ENCODE peak calls at places on chromosome 6, in eight cellular contexts. One of them, this sample, is unnamed.

GRCh38 chr6:108446629-108447150 is 114.0 kb upstream of the FOXO3 start:
- DNase-seq in Calu3: no peak
- DNase-seq in RCC 7860: no peak
- DNase-seq in tibial artery: no peak
- DNase-seq in Daoy: no peak
- DNase-seq in stimulated activated CD8-positive, alpha-beta memory T cell treated with anti-CD3 and anti-CD28 coated beads, Interleukin-7, amount 100 ng/mL, for 24 hours: no peak
- DNase-seq in stimulated activated CD4-positive, alpha-beta T cell treated with anti-CD3 and anti-CD28 coated beads, Interleukin-4, amount 100 ng/mL, for 48 hours: no peak
- DNase-seq in fibroblast of mammary gland: no peak
- DNase-seq in this sample: peak; percentile 9

GRCh38 chr6:132400641-132401119 is 595 bp downstream of the MOXD1 start:
- DNase-seq in RCC 7860: no peak
- DNase-seq in stimulated activated CD8-positive, alpha-beta memory T cell treated with anti-CD3 and anti-CD28 coated beads, Interleukin-7, amount 100 ng/mL, for 24 hours: no peak
- DNase-seq in Calu3: peak; percentile 24
- DNase-seq in tibial artery: no peak
- DNase-seq in stimulated activated CD4-positive, alpha-beta T cell treated with anti-CD3 and anti-CD28 coated beads, Interleukin-4, amount 100 ng/mL, for 48 hours: no peak
- DNase-seq in fibroblast of mammary gland: no peak
- DNase-seq in Daoy: no peak
- DNase-seq in this sample: no peak

GRCh38 chr6:152471459-152472070 is 165.6 kb downstream of the SYNE1 start:
- DNase-seq in Daoy: no peak
- DNase-seq in stimulated activated CD8-positive, alpha-beta memory T cell treated with anti-CD3 and anti-CD28 coated beads, Interleukin-7, amount 100 ng/mL, for 24 hours: no peak
- DNase-seq in tibial artery: no peak
- DNase-seq in Calu3: no peak
- DNase-seq in RCC 7860: peak; percentile 73
- DNase-seq in stimulated activated CD4-positive, alpha-beta T cell treated with anti-CD3 and anti-CD28 coated beads, Interleukin-4, amount 100 ng/mL, for 48 hours: no peak
- DNase-seq in fibroblast of mammary gland: peak; percentile 26
- DNase-seq in this sample: no peak

GRCh38 chr6:169858293-169858934 is 107.0 kb downstream of the ERMARD start:
- DNase-seq in stimulated activated CD8-positive, alpha-beta memory T cell treated with anti-CD3 and anti-CD28 coated beads, Interleukin-7, amount 100 ng/mL, for 24 hours: no peak
- DNase-seq in fibroblast of mammary gland: no peak
- DNase-seq in Calu3: no peak
- DNase-seq in tibial artery: no peak
- DNase-seq in stimulated activated CD4-positive, alpha-beta T cell treated with anti-CD3 and anti-CD28 coated beads, Interleukin-4, amount 100 ng/mL, for 48 hours: no peak
- DNase-seq in RCC 7860: no peak
- DNase-seq in Daoy: no peak
- DNase-seq in this sample: no peak

GRCh38 chr6:111938710-111939109 is 65.5 kb upstream of the FYN start:
- DNase-seq in stimulated activated CD4-positive, alpha-beta T cell treated with anti-CD3 and anti-CD28 coated beads, Interleukin-4, amount 100 ng/mL, for 48 hours: no peak
- DNase-seq in stimulated activated CD8-positive, alpha-beta memory T cell treated with anti-CD3 and anti-CD28 coated beads, Interleukin-7, amount 100 ng/mL, for 24 hours: no peak
- DNase-seq in RCC 7860: peak; percentile 13
- DNase-seq in fibroblast of mammary gland: peak; percentile 91
- DNase-seq in Daoy: peak; percentile 79
- DNase-seq in tibial artery: no peak
- DNase-seq in Calu3: no peak
- DNase-seq in this sample: no peak

GRCh38 chr6:105545947-105546710 is 143.2 kb upstream of the PREP start:
- DNase-seq in stimulated activated CD4-positive, alpha-beta T cell treated with anti-CD3 and anti-CD28 coated beads, Interleukin-4, amount 100 ng/mL, for 48 hours: no peak
- DNase-seq in tibial artery: no peak
- DNase-seq in Daoy: no peak
- DNase-seq in RCC 7860: no peak
- DNase-seq in Calu3: no peak
- DNase-seq in fibroblast of mammary gland: peak; percentile 98
- DNase-seq in stimulated activated CD8-positive, alpha-beta memory T cell treated with anti-CD3 and anti-CD28 coated beads, Interleukin-7, amount 100 ng/mL, for 24 hours: no peak
- DNase-seq in this sample: peak; percentile 63

GRCh38 chr6:110618591-110619267 is 142.3 kb upstream of the SLC22A16 start:
- DNase-seq in stimulated activated CD4-positive, alpha-beta T cell treated with anti-CD3 and anti-CD28 coated beads, Interleukin-4, amount 100 ng/mL, for 48 hours: no peak
- DNase-seq in RCC 7860: no peak
- DNase-seq in stimulated activated CD8-positive, alpha-beta memory T cell treated with anti-CD3 and anti-CD28 coated beads, Interleukin-7, amount 100 ng/mL, for 24 hours: no peak
- DNase-seq in tibial artery: no peak
- DNase-seq in fibroblast of mammary gland: peak; percentile 23
- DNase-seq in Calu3: peak; percentile 19
- DNase-seq in Daoy: no peak
- DNase-seq in this sample: peak; percentile 17

GRCh38 chr6:159726196-159726917 is 949 bp upstream of the WTAP start:
- DNase-seq in Daoy: no peak
- DNase-seq in RCC 7860: no peak
- DNase-seq in fibroblast of mammary gland: peak; percentile 15
- DNase-seq in tibial artery: no peak
- DNase-seq in stimulated activated CD8-positive, alpha-beta memory T cell treated with anti-CD3 and anti-CD28 coated beads, Interleukin-7, amount 100 ng/mL, for 24 hours: no peak
- DNase-seq in stimulated activated CD4-positive, alpha-beta T cell treated with anti-CD3 and anti-CD28 coated beads, Interleukin-4, amount 100 ng/mL, for 48 hours: no peak
- DNase-seq in Calu3: no peak
- DNase-seq in this sample: no peak

GRCh38 chr6:26372308-26373144 is 7.5 kb downstream of the BTN3A2 start:
- DNase-seq in tibial artery: no peak
- DNase-seq in fibroblast of mammary gland: no peak
- DNase-seq in Calu3: no peak
- DNase-seq in stimulated activated CD4-positive, alpha-beta T cell treated with anti-CD3 and anti-CD28 coated beads, Interleukin-4, amount 100 ng/mL, for 48 hours: no peak
- DNase-seq in RCC 7860: no peak
- DNase-seq in Daoy: no peak
- DNase-seq in stimulated activated CD8-positive, alpha-beta memory T cell treated with anti-CD3 and anti-CD28 coated beads, Interleukin-7, amount 100 ng/mL, for 24 hours: no peak
- DNase-seq in this sample: no peak

This sample was measured in RKO.